ENCODE peak calls at places on chromosomes 13 and 19, in nine cellular contexts. H is HepG2, Y is Panc1, T is left lung, O is HT1080, V is AG08395, R is LoVo, W is head of caudate nucleus, M is brain microvascular endothelial cell. U is an unnamed sample.

GRCh38 chr13:28866932-28867331 is 46.8 kb downstream of the MTUS2 start:
- DNase-seq in H (no peak), O (no peak), M (no peak), T (no peak), R (no peak), Y (no peak), W (no peak), V (no peak), U (no peak)

GRCh38 chr19:29551774-29552173 is 26.0 kb downstream of the VSTM2B start:
- DNase-seq in R (no peak), W (no peak), T (no peak), O (no peak), H (no peak), V (no peak), M (no peak), Y (no peak), U (no peak)

GRCh38 chr13:20938302-20938701 is 35.8 kb upstream of the XPO4 start:
- DNase-seq in O (no peak), V (no peak), M (no peak), W (no peak), Y (no peak), H (peak), T (no peak), R (no peak), U (no peak)

GRCh38 chr19:46416077-46416709 is 2.8 kb upstream of the CCDC8 start:
- DNase-seq in M (peak), Y (no peak), T (peak), H (peak), O (no peak), V (peak), R (peak), W (peak), U (peak)

GRCh38 chr19:3893509-3894179 is 13.2 kb downstream of the ATCAY start:
- DNase-seq in T (no peak), H (no peak), W (no peak), V (no peak), Y (no peak), O (no peak), R (no peak), M (no peak), U (no peak)

GRCh38 chr13:105817498-105817897 is 718.0 kb downstream of the EFNB2 start:
- DNase-seq in R (no peak), O (no peak), H (no peak), V (no peak), M (no peak), T (no peak), Y (no peak), W (no peak), U (no peak)

GRCh38 chr13:77544365-77544764 is 8.9 kb downstream of the SCEL start:
- DNase-seq in H (no peak), M (peak), T (peak), W (peak), V (no peak), O (peak), Y (no peak), R (no peak), U (peak)

GRCh38 chr19:50818859-50819472 is 4.6 kb downstream of the KLK1 start:
- DNase-seq in V (no peak), R (no peak), O (no peak), T (no peak), Y (no peak), M (no peak), H (no peak), W (no peak), U (no peak)

GRCh38 chr13:90868321-90868920 is 479.1 kb upstream of the MIR17HG start:
- DNase-seq in M (peak), W (peak), T (no peak), O (no peak), R (peak), V (peak), Y (no peak), H (peak), U (no peak)

GRCh38 chr13:110431851-110432294 is 124.8 kb downstream of the COL4A2 start:
- DNase-seq in W (no peak), O (no peak), H (no peak), R (no peak), V (no peak), Y (no peak), T (no peak), M (no peak), U (no peak)

GRCh38 chr13:36029171-36029570 is 102.0 kb downstream of the DCLK1 start:
- DNase-seq in H (no peak), V (no peak), M (peak), W (no peak), T (no peak), R (no peak), Y (no peak), O (peak), U (no peak)

GRCh38 chr19:19742773-19743172 is 9.9 kb upstream of the ZNF14 start:
- DNase-seq in M (no peak), W (no peak), H (no peak), V (no peak), O (no peak), Y (no peak), T (no peak), R (no peak), U (no peak)

GRCh38 chr19:16571283-16571682 is 932 bp downstream of the SLC35E1 start:
- DNase-seq in H (peak), T (no peak), O (no peak), R (peak), W (no peak), Y (no peak), V (peak), M (no peak), U (no peak)

GRCh38 chr19:53872762-53873161 is 5.1 kb downstream of the MYADM start:
- DNase-seq in Y (no peak), M (no peak), V (no peak), T (no peak), W (no peak), R (no peak), O (no peak), H (no peak), U (no peak)

GRCh38 chr13:27170221-27170520 is 1.4 kb downstream of the USP12 start:
- DNase-seq in Y (no peak), O (no peak), V (peak), W (no peak), R (peak), H (no peak), M (peak), T (no peak), U (no peak)

GRCh38 chr13:73090116-73090811 is 31.5 kb downstream of the KLF5 start:
- DNase-seq in R (peak), M (peak), Y (peak), T (peak), H (peak), W (no peak), V (peak), O (peak), U (no peak)

GRCh38 chr19:3358392-3358918 is 7.9 kb upstream of the NFIC start:
- DNase-seq in R (no peak), T (no peak), M (no peak), O (no peak), W (no peak), H (no peak), V (no peak), Y (no peak), U (no peak)

GRCh38 chr13:51154029-51154555 is 43.0 kb upstream of the C13orf42 start:
- DNase-seq in W (no peak), M (peak), R (no peak), Y (no peak), V (peak), H (no peak), T (no peak), O (peak), U (no peak)

GRCh38 chr19:17686027-17686511 is 2.1 kb downstream of the UNC13A start:
- DNase-seq in T (no peak), O (no peak), H (no peak), R (no peak), V (no peak), M (peak), Y (no peak), W (peak), U (no peak)